ENCODE peak calls at places on chromosomes 5 and 9, in four cellular contexts. One of them, this sample, is unnamed.

GRCh38 chr5:61026004-61026403 is 81.0 kb downstream of the NDUFAF2 start:
- DNase-seq in stimulated activated naive CD8-positive, alpha-beta T cell treated with anti-CD3 and anti-CD28 coated beads, Interleukin-15, amount 100 ng/mL, for 72 hours: no peak
- DNase-seq in AG08396: no peak
- DNase-seq in NCI-H2081: no peak
- DNase-seq in this sample: no peak

GRCh38 chr5:79612667-79613190 is 488 bp downstream of the TENT2 start:
- DNase-seq in stimulated activated naive CD8-positive, alpha-beta T cell treated with anti-CD3 and anti-CD28 coated beads, Interleukin-15, amount 100 ng/mL, for 72 hours: no peak
- DNase-seq in NCI-H2081: no peak
- DNase-seq in AG08396: no peak
- DNase-seq in this sample: no peak

GRCh38 chr5:6468870-6469269 is 20.2 kb downstream of the UBE2QL1 start:
- DNase-seq in NCI-H2081: no peak
- DNase-seq in AG08396: no peak
- DNase-seq in stimulated activated naive CD8-positive, alpha-beta T cell treated with anti-CD3 and anti-CD28 coated beads, Interleukin-15, amount 100 ng/mL, for 72 hours: no peak
- DNase-seq in this sample: no peak

GRCh38 chr5:83608122-83608521 is 112.5 kb downstream of the HAPLN1 start:
- DNase-seq in NCI-H2081: no peak
- DNase-seq in AG08396: peak
- DNase-seq in stimulated activated naive CD8-positive, alpha-beta T cell treated with anti-CD3 and anti-CD28 coated beads, Interleukin-15, amount 100 ng/mL, for 72 hours: no peak
- DNase-seq in this sample: no peak

GRCh38 chr5:40960027-40960426 is 50.7 kb downstream of the C7 start:
- DNase-seq in NCI-H2081: no peak
- DNase-seq in stimulated activated naive CD8-positive, alpha-beta T cell treated with anti-CD3 and anti-CD28 coated beads, Interleukin-15, amount 100 ng/mL, for 72 hours: no peak
- DNase-seq in AG08396: no peak
- DNase-seq in this sample: no peak

GRCh38 chr5:115072266-115073056 is 97.2 kb downstream of the TRIM36 start:
- DNase-seq in stimulated activated naive CD8-positive, alpha-beta T cell treated with anti-CD3 and anti-CD28 coated beads, Interleukin-15, amount 100 ng/mL, for 72 hours: no peak
- DNase-seq in NCI-H2081: no peak
- DNase-seq in AG08396: no peak
- DNase-seq in this sample: no peak

GRCh38 chr5:61277190-61277589 is 54.9 kb upstream of the ZSWIM6 start:
- DNase-seq in stimulated activated naive CD8-positive, alpha-beta T cell treated with anti-CD3 and anti-CD28 coated beads, Interleukin-15, amount 100 ng/mL, for 72 hours: peak
- DNase-seq in AG08396: no peak
- DNase-seq in NCI-H2081: no peak
- DNase-seq in this sample: no peak

GRCh38 chr5:118208031-118208453 is 780.3 kb downstream of the DTWD2 start:
- DNase-seq in NCI-H2081: no peak
- DNase-seq in stimulated activated naive CD8-positive, alpha-beta T cell treated with anti-CD3 and anti-CD28 coated beads, Interleukin-15, amount 100 ng/mL, for 72 hours: no peak
- DNase-seq in AG08396: no peak
- DNase-seq in this sample: no peak

GRCh38 chr5:155460501-155460931 is 447.0 kb downstream of the KIF4B start:
- DNase-seq in stimulated activated naive CD8-positive, alpha-beta T cell treated with anti-CD3 and anti-CD28 coated beads, Interleukin-15, amount 100 ng/mL, for 72 hours: no peak
- DNase-seq in NCI-H2081: no peak
- DNase-seq in AG08396: no peak
- DNase-seq in this sample: no peak

GRCh38 chr9:113844466-113844865 is 31.6 kb upstream of the ZNF618 start:
- DNase-seq in AG08396: no peak
- DNase-seq in NCI-H2081: no peak
- DNase-seq in stimulated activated naive CD8-positive, alpha-beta T cell treated with anti-CD3 and anti-CD28 coated beads, Interleukin-15, amount 100 ng/mL, for 72 hours: no peak
- DNase-seq in this sample: no peak

GRCh38 chr5:150516011-150516410 is 8.1 kb downstream of the NDST1 start:
- DNase-seq in stimulated activated naive CD8-positive, alpha-beta T cell treated with anti-CD3 and anti-CD28 coated beads, Interleukin-15, amount 100 ng/mL, for 72 hours: no peak
- DNase-seq in AG08396: peak
- DNase-seq in NCI-H2081: no peak
- DNase-seq in this sample: no peak

GRCh38 chr5:102988459-102988858 is 131.5 kb downstream of the GIN1 start:
- DNase-seq in NCI-H2081: no peak
- DNase-seq in stimulated activated naive CD8-positive, alpha-beta T cell treated with anti-CD3 and anti-CD28 coated beads, Interleukin-15, amount 100 ng/mL, for 72 hours: no peak
- DNase-seq in AG08396: no peak
- DNase-seq in this sample: no peak

GRCh38 chr5:163889369-163889768 is 383.9 kb downstream of the MAT2B start:
- DNase-seq in NCI-H2081: no peak
- DNase-seq in stimulated activated naive CD8-positive, alpha-beta T cell treated with anti-CD3 and anti-CD28 coated beads, Interleukin-15, amount 100 ng/mL, for 72 hours: no peak
- DNase-seq in AG08396: peak
- DNase-seq in this sample: no peak

GRCh38 chr5:116371935-116372334 is 202.7 kb downstream of the SEMA6A start:
- DNase-seq in stimulated activated naive CD8-positive, alpha-beta T cell treated with anti-CD3 and anti-CD28 coated beads, Interleukin-15, amount 100 ng/mL, for 72 hours: no peak
- DNase-seq in NCI-H2081: no peak
- DNase-seq in AG08396: no peak
- DNase-seq in this sample: no peak

GRCh38 chr9:126706698-126707053 is 92.9 kb downstream of the LMX1B start:
- DNase-seq in stimulated activated naive CD8-positive, alpha-beta T cell treated with anti-CD3 and anti-CD28 coated beads, Interleukin-15, amount 100 ng/mL, for 72 hours: no peak
- DNase-seq in AG08396: no peak
- DNase-seq in NCI-H2081: no peak
- DNase-seq in this sample: no peak

GRCh38 chr5:106974256-106974655 is 696.5 kb downstream of the EFNA5 start:
- DNase-seq in AG08396: no peak
- DNase-seq in stimulated activated naive CD8-positive, alpha-beta T cell treated with anti-CD3 and anti-CD28 coated beads, Interleukin-15, amount 100 ng/mL, for 72 hours: no peak
- DNase-seq in NCI-H2081: no peak
- DNase-seq in this sample: no peak

GRCh38 chr5:2066373-2066772 is 183.6 kb upstream of the IRX4 start:
- DNase-seq in stimulated activated naive CD8-positive, alpha-beta T cell treated with anti-CD3 and anti-CD28 coated beads, Interleukin-15, amount 100 ng/mL, for 72 hours: no peak
- DNase-seq in AG08396: no peak
- DNase-seq in NCI-H2081: no peak
- DNase-seq in this sample: no peak

GRCh38 chr9:130262061-130262745 is 3.4 kb upstream of the HMCN2 start:
- DNase-seq in stimulated activated naive CD8-positive, alpha-beta T cell treated with anti-CD3 and anti-CD28 coated beads, Interleukin-15, amount 100 ng/mL, for 72 hours: no peak
- DNase-seq in NCI-H2081: no peak
- DNase-seq in AG08396: no peak
- DNase-seq in this sample: no peak

GRCh38 chr9:69900406-69900805 is 79.8 kb downstream of the CFAP95 start:
- DNase-seq in NCI-H2081: no peak
- DNase-seq in stimulated activated naive CD8-positive, alpha-beta T cell treated with anti-CD3 and anti-CD28 coated beads, Interleukin-15, amount 100 ng/mL, for 72 hours: no peak
- DNase-seq in AG08396: no peak
- DNase-seq in this sample: no peak

GRCh38 chr5:154510156-154510555 is 32.1 kb upstream of the HAND1 start:
- DNase-seq in NCI-H2081: no peak
- DNase-seq in AG08396: no peak
- DNase-seq in stimulated activated naive CD8-positive, alpha-beta T cell treated with anti-CD3 and anti-CD28 coated beads, Interleukin-15, amount 100 ng/mL, for 72 hours: no peak
- DNase-seq in this sample: no peak

GRCh38 chr5:33854733-33855151 is 37.0 kb downstream of the ADAMTS12 start:
- DNase-seq in stimulated activated naive CD8-positive, alpha-beta T cell treated with anti-CD3 and anti-CD28 coated beads, Interleukin-15, amount 100 ng/mL, for 72 hours: no peak
- DNase-seq in NCI-H2081: no peak
- DNase-seq in AG08396: peak
- DNase-seq in this sample: no peak

GRCh38 chr9:22041329-22041728 is 32.2 kb upstream of the CDKN2B start:
- DNase-seq in AG08396: no peak
- DNase-seq in NCI-H2081: no peak
- DNase-seq in stimulated activated naive CD8-positive, alpha-beta T cell treated with anti-CD3 and anti-CD28 coated beads, Interleukin-15, amount 100 ng/mL, for 72 hours: no peak
- DNase-seq in this sample: no peak

This sample was measured in T-helper 9 cell.